ENCODE peak calls at places on chromosomes 11 and 22, in eight cellular contexts. E, N, U, M, F, J, W and Y are unnamed samples.
A peak's percentile ranks its signal among the peaks of the same experiment; 100 is the strongest.

GRCh38 chr11:85758026-85758425 is 52.9 kb downstream of the SYTL2 start:
- DNase-seq in U (no peak), M (no peak), E (no peak), N (no peak), J (no peak), F (no peak), W (no peak), Y (no peak)

GRCh38 chr11:134139873-134140331 is 71.0 kb downstream of the JAM3 start:
- DNase-seq in W (peak; percentile 83), J (peak; percentile 55), N (peak; percentile 62), E (peak; percentile 62), M (peak; percentile 60), F (peak; percentile 86), U (peak; percentile 36), Y (peak; percentile 68)

GRCh38 chr11:70364198-70364597 is 34.1 kb upstream of the CTTN start:
- DNase-seq in F (no peak), U (no peak), N (peak; percentile 6), M (no peak), W (no peak), E (no peak), J (no peak), Y (no peak)

GRCh38 chr22:18987765-18988164 is 51.7 kb upstream of the PRODH start:
- DNase-seq in J (no peak), M (no peak), W (peak; percentile 52), N (no peak), E (peak; percentile 77), F (peak; percentile 87), U (no peak), Y (no peak)

GRCh38 chr11:69136471-69136870 is 19.3 kb upstream of the SMIM38 start:
- DNase-seq in F (no peak), U (no peak), J (no peak), N (no peak), E (no peak), W (no peak), M (no peak), Y (peak; percentile 55)

GRCh38 chr22:30246962-30247376 is 410 bp upstream of the LIF start:
- DNase-seq in F (no peak), U (no peak), J (no peak), M (peak; percentile 85), N (no peak), W (peak; percentile 53), E (no peak), Y (no peak)

GRCh38 chr11:47412152-47412746 is 3.9 kb downstream of the SLC39A13 start:
- DNase-seq in W (peak; percentile 87), F (peak; percentile 85), M (peak; percentile 57), E (peak; percentile 67), N (no peak), J (peak; percentile 54), U (no peak), Y (peak; percentile 93)

GRCh38 chr11:2517016-2517385 is 72.2 kb downstream of the KCNQ1 start:
- DNase-seq in J (no peak), W (peak; percentile 22), E (no peak), M (peak; percentile 4), F (no peak), N (peak; percentile 4), U (no peak), Y (peak; percentile 53)

GRCh38 chr11:1498262-1498661 is 11.7 kb upstream of the MOB2 start:
- DNase-seq in N (no peak), E (no peak), F (no peak), U (no peak), W (no peak), J (no peak), M (no peak), Y (peak; percentile 29)

GRCh38 chr11:36790450-36790849 is 192.4 kb upstream of the RAG2 start:
- DNase-seq in W (no peak), F (no peak), M (no peak), J (no peak), E (no peak), U (no peak), N (no peak), Y (no peak)

GRCh38 chr11:1782831-1783724 is 19.4 kb upstream of the CTSD start:
- DNase-seq in F (no peak), J (no peak), M (no peak), E (peak; percentile 57), N (no peak), W (peak; percentile 14), U (no peak), Y (no peak)

GRCh38 chr11:45165386-45165785 is 18.9 kb downstream of the PRDM11 start:
- DNase-seq in E (no peak), J (no peak), M (no peak), U (no peak), W (no peak), F (no peak), N (no peak), Y (peak; percentile 47)

GRCh38 chr22:46736705-46737104 is 1.3 kb downstream of the CERK start:
- DNase-seq in E (no peak), W (no peak), J (no peak), M (peak; percentile 47), U (no peak), F (no peak), N (no peak), Y (no peak)

GRCh38 chr22:46738961-46739870 is 1.2 kb upstream of the CERK start:
- DNase-seq in W (no peak), M (peak; percentile 86), J (peak; percentile 73), F (peak; percentile 52), N (no peak), E (peak; percentile 21), U (peak; percentile 52), Y (no peak)

GRCh38 chr22:46738642-46738960 is 549 bp upstream of the CERK start:
- DNase-seq in N (no peak), U (no peak), F (peak; percentile 65), J (no peak), E (no peak), M (no peak), W (no peak), Y (no peak)

GRCh38 chr22:46737105-46737975 is 712 bp downstream of the CERK start:
- DNase-seq in F (peak; percentile 65), W (no peak), M (peak; percentile 59), N (peak; percentile 22), U (peak; percentile 70), J (no peak), E (peak; percentile 34), Y (peak; percentile 90)

DNA sequence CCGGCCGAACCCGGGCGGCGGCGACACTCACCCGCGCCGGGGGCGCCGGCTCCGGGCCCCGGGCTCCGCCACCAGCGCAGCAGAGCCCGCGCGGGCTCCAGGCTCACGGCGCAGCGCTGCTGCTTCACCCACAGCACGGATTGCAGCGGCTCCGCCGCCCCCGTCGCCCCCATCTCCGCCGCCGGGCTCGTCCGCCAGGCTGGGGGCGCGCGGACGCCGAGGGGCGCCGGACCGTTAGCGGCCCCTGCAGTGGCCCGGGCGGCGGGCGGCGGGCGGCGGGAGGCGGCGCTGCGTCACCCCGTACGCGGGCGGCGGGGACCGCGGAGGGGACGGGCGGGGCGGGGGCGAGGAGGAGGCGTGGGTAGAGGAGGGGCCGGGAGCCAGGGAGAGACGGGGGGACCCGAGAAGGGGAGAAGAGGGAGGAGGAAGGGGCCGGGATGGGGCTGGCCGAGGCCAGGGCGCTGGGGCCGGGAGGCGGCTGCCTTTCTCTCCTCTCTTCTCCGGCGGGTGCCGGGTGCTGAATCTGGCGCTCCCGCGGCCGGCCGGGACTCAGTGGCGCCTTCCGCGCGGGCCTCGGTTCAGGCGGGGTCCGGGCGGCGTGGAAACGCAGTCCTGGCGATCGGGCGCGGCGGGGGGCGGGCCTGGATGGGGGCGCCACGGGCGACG is at the start of gene CERK:
- DNase-seq in F (peak; percentile 61), E (peak; percentile 59), N (peak; percentile 33), U (peak; percentile 83), J (peak; percentile 85), W (peak; percentile 95), M (peak; percentile 87), Y (peak; percentile 91)
- TF ChIP-seq POLR2AphosphoS5 in F (no peak), E (no peak), N (no peak), U (no peak), J (no peak), W (peak; percentile 47), M (no peak), Y (peak; percentile 58)

DNA sequence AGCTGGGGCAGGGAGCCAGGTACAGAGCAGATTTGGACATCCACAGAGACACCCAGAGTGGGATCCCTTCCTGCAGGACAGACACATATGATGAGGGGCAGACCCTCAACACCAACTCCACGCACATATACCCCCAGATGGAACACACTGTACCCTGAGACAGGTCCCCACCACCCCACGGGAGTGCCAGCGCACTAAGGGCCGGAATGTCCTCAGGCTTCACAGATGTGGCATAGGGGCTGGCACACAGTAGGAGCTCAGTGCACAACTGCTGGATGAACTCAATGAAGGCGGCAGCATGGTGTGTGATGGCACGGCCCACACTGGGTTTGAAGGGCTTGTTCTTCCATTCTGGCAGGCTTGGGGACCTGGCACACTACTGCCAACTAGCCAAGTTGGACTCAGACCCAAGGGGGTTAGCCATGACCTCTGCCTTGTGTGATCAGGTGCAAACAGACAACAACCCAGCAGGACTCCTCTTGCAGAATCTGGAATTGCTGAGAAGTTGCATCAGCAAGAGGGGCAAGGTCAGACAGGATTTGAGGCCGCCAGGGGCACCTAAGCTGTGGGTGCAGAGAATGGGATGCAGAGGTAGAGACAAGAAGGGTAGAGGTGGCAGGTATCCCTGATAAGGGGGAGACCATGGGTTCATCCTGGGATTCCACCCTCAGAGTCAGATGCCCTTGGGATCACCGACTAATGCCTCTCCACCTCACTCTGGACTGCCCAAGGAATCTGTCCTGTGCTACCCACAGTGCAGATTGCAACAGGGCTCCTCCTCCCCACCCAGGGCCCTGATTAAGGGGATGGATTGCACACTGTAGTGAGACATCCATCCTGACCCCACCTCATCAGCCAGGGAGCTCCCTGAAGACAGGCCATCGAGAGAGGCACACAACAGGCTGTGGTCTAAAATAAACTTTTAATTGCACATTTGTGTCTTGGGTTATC is 2.4 kb downstream of the C22orf15 start:
- DNase-seq in N (no peak), F (no peak), E (no peak), U (no peak), W (no peak), M (no peak), J (no peak), Y (no peak)
- TF ChIP-seq POLR2AphosphoS5 in N (no peak), F (no peak), E (no peak), U (no peak), W (no peak), M (no peak), J (no peak), Y (no peak)

GRCh38 chr11:66489636-66490035 is 9.4 kb downstream of the DPP3 start:
- DNase-seq in U (no peak), M (no peak), F (no peak), W (no peak), J (no peak), N (no peak), E (no peak), Y (no peak)

GRCh38 chr11:66488957-66489356 is 8.7 kb downstream of the DPP3 start:
- DNase-seq in J (no peak), E (no peak), U (no peak), W (no peak), F (no peak), N (no peak), M (no peak), Y (no peak)

GRCh38 chr11:66479741-66480115 is 506 bp upstream of the DPP3 start:
- DNase-seq in J (no peak), E (no peak), N (no peak), W (no peak), M (no peak), U (no peak), F (no peak), Y (no peak)

GRCh38 chr11:66480116-66480938 is at the start of gene DPP3:
- DNase-seq in N (peak; percentile 96), W (peak; percentile 99), J (peak; percentile 99), E (peak; percentile 98), M (peak; percentile 99), U (peak; percentile 100), F (peak; percentile 99), Y (peak; percentile 99)

GRCh38 chr11:66484825-66485380 is 4.7 kb downstream of the DPP3 start:
- DNase-seq in E (no peak), F (no peak), J (no peak), N (no peak), U (no peak), M (no peak), W (no peak), Y (no peak)
- TF ChIP-seq POLR2AphosphoS5 in E (no peak), F (no peak), J (no peak), N (no peak), U (no peak), M (no peak), W (no peak), Y (no peak)

GRCh38 chr11:128208329-128209220 is 378.8 kb downstream of the ETS1 start:
- DNase-seq in N (peak; percentile 51), J (no peak), E (no peak), U (no peak), F (no peak), W (no peak), M (no peak), Y (no peak)
- TF ChIP-seq POLR2AphosphoS5 in N (no peak), J (no peak), E (no peak), U (no peak), F (no peak), W (peak; percentile 70), M (no peak), Y (peak; percentile 8)